ENCODE peak calls at places on chromosomes 12 and 14, in four cellular contexts. H is hepatocyte, V is right atrium auricular region, R is brain microvascular endothelial cell. L is an unnamed sample.

GRCh38 chr12:52256165-52256935 is 18.1 kb upstream of the KRT86 start:
- DNase-seq in H (no peak), V (no peak), R (no peak), L (no peak)

GRCh38 chr14:104521816-104522745 is 57.5 kb upstream of the C14orf180 start:
- DNase-seq in H (no peak), V (no peak), R (no peak), L (no peak)

GRCh38 chr12:94956936-94957464 is 46.5 kb downstream of the NDUFA12 start:
- DNase-seq in H (no peak), V (no peak), R (no peak), L (no peak)

GRCh38 chr12:9925746-9926393 is 6.3 kb downstream of the CLEC2A start:
- DNase-seq in H (peak), V (no peak), R (peak), L (no peak)

GRCh38 chr12:119671070-119671469 is 3.1 kb downstream of the PRKAB1 start:
- DNase-seq in H (no peak), V (no peak), R (no peak), L (no peak)

GRCh38 chr14:103127861-103128598 is 4.8 kb downstream of the TNFAIP2 start:
- DNase-seq in H (no peak), V (no peak), R (no peak), L (no peak)

GRCh38 chr12:124949066-124949465 is 34.6 kb upstream of the UBC start:
- DNase-seq in H (no peak), V (no peak), R (no peak), L (no peak)

GRCh38 chr14:45716506-45716905 is 463.5 kb upstream of the MIS18BP1 start:
- DNase-seq in H (peak), V (no peak), R (no peak), L (no peak)

GRCh38 chr12:111529424-111530368 is 69.4 kb downstream of the ATXN2 start:
- DNase-seq in H (peak), V (no peak), R (peak), L (peak)

GRCh38 chr14:76768201-76768656 is 7.0 kb downstream of the VASH1 start:
- DNase-seq in H (no peak), V (peak), R (no peak), L (no peak)

GRCh38 chr14:26808407-26808806 is 210.6 kb upstream of the NOVA1 start:
- DNase-seq in H (no peak), V (no peak), R (no peak), L (no peak)

GRCh38 chr12:106461730-106462129 is 104.2 kb downstream of the POLR3B start:
- DNase-seq in H (no peak), V (no peak), R (no peak), L (no peak)

GRCh38 chr12:14959126-14959440 is 2.3 kb downstream of the ARHGDIB start:
- DNase-seq in H (no peak), V (no peak), R (no peak), L (no peak)
- H3K4me3 ChIP-seq in H (no peak), V (peak), R (no peak), L (no peak)

DNA sequence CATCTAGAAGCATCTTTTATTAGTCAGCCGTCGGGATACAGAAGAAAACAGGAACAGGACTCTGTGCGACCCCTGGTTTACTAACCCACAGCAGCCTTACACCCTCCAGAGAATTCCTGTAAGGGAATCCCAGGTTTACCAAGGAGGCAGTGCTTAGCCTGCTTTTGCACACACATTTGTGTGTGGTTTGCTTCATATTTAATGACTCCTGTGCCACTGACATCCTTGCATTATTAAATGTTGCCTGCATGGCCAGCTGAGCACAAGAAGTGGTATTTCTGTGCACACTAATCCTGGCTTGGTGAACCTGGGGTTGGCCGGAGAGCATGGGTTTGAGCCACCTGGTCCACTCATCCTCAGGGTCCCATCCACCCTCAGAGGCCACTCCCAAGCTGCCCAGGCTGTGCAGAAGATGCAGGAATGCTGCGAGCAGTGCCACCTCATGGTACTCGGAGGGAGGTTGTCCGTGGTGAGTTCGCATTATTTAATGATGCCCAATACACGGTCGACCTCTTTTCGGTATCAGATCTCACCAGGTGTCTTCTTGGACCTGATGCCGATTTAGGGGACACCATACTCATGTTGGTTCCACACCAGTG is 152.4 kb upstream of the RTL1 start:
- DNase-seq in H (no peak), V (no peak), R (no peak), L (no peak)
- TF ChIP-seq CTCF in H (no peak), V (no peak), R (no peak), L (no peak)

GRCh38 chr14:60166144-60166543 is 946 bp upstream of the DHRS7 start:
- DNase-seq in H (no peak), V (no peak), R (no peak), L (no peak)
- H3K4me3 ChIP-seq in H (no peak), V (no peak), R (no peak), L (no peak)

DNA sequence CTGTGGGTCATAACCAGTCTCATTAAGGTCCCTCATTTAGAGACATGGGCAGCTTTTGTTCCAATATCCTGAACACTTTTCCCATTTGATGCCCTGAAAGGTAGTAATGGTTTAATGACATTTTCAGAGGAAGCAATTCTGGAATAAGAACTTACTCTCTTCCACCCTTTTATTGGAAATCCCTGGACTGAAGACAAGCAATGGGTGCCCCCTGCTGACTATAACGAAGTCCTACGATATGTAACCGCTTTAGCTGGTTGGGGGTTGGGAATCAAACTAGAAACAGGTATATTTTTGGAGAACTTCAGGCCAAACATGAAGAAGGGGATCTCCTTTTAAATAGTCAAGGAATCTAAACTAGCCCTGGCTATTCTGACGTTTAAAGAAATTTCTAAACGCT is 20.5 kb downstream of the SARNP start:
- DNase-seq in H (peak), V (no peak), R (peak), L (no peak)
- TF ChIP-seq CTCF in H (peak), V (peak), R (peak), L (peak)

GRCh38 chr14:92800012-92800411 is 5.9 kb downstream of the GOLGA5 start:
- DNase-seq in H (no peak), V (no peak), R (no peak), L (no peak)
- H3K4me3 ChIP-seq in H (no peak), V (no peak), R (no peak), L (no peak)

DNA sequence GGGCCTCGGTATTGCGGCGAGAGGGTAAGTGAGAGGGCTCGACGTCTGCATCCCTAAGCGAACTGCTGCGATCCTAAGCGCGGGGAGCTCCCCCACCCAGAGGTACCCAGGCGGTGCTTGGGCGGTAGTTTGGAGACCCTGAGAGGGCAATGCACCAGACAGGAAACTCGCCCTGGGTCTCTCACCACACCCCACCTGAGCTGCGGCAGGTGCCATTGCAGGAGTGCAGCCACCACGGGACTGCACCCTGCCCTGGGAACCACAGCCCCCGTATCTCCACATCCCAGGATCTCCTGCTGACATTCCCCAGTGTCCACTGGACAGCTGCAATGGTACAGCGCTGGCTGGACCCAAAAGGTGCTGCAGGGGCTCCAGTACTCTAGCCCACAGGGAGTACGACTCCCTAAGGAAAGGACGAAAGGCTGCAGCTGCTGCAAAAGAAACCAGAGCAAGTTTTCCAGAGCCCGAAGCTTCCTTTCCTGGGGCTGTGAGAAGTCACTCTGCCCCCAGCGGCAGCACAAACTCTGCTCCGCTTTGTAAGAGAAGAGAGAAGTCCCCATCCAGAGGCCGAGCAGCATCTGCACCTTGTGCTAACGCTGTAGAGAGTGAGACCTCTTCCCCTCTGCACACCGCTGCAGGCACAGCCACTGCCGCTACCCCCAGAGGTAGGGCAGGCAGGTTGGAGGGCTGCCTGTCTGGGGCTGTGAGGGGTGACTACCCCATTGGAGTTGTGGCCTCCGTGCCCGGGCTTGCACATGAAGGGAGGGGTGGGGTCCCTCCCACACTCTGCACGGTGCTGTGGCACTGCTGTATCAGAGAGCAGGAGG is 31.1 kb upstream of the MON2 start:
- DNase-seq in H (peak), V (peak), R (peak), L (peak)
- TF ChIP-seq CTCF in H (peak), V (peak), R (peak), L (peak)

L was measured in AG09309.